ENCODE peak calls at places on chromosomes 3 and 15, in nine cellular contexts. G is endodermal cell, N is AG09309, H is body of pancreas, P is A549, Y is astrocyte of the spinal cord, U is lower leg skin, Q is OCI-LY7, X is Peyer's patch. Z is an unnamed sample.

GRCh38 chr3:43015572-43016512 is 36.7 kb downstream of the GASK1A start:
- DNase-seq in U (peak), Q (no peak), H (no peak), P (no peak), G (peak), X (no peak), Y (no peak), N (no peak), Z (no peak)

GRCh38 chr3:132135628-132136333 is 101.0 kb upstream of the CPNE4 start:
- DNase-seq in U (no peak), X (no peak), Q (no peak), Y (peak), G (peak), N (peak), H (no peak), P (peak), Z (peak)

GRCh38 chr3:25567806-25568524 is 96.7 kb downstream of the TOP2B start:
- DNase-seq in H (no peak), G (no peak), Q (no peak), X (no peak), P (no peak), Y (no peak), U (no peak), N (no peak), Z (no peak)

GRCh38 chr15:40328711-40329240 is 5.3 kb downstream of the INAFM2 start:
- DNase-seq in P (no peak), G (no peak), H (no peak), U (no peak), Q (no peak), Y (no peak), N (no peak), X (no peak), Z (no peak)

GRCh38 chr15:68733666-68734065 is 87.0 kb downstream of the ANP32A start:
- DNase-seq in Q (no peak), X (no peak), H (no peak), U (no peak), G (no peak), N (no peak), Y (no peak), P (no peak), Z (no peak)

GRCh38 chr15:100759116-100759515 is 120.5 kb upstream of the ALDH1A3 start:
- DNase-seq in H (no peak), U (peak), P (peak), G (no peak), Y (peak), X (no peak), N (peak), Q (no peak), Z (no peak)

GRCh38 chr15:31409196-31409595 is 82.6 kb downstream of the KLF13 start:
- DNase-seq in U (no peak), Y (no peak), G (no peak), X (no peak), H (no peak), Q (no peak), P (no peak), N (no peak), Z (no peak)

GRCh38 chr15:70361106-70361505 is 263.4 kb upstream of the TLE3 start:
- DNase-seq in H (no peak), N (no peak), X (no peak), U (peak), P (no peak), G (peak), Y (no peak), Q (no peak), Z (no peak)

GRCh38 chr3:46360904-46361303 is 7.0 kb downstream of the CCR2 start:
- DNase-seq in H (no peak), P (no peak), N (no peak), Y (no peak), X (no peak), U (no peak), Q (no peak), G (peak), Z (no peak)

GRCh38 chr3:48599509-48600285 is 4.6 kb upstream of the COL7A1 start:
- DNase-seq in N (no peak), U (peak), G (no peak), H (no peak), X (no peak), Q (no peak), P (no peak), Y (no peak), Z (no peak)

GRCh38 chr15:73940061-73940981 is 14.1 kb downstream of the LOXL1 start:
- DNase-seq in G (no peak), Y (no peak), H (no peak), U (no peak), N (no peak), Q (no peak), X (no peak), P (no peak), Z (no peak)

GRCh38 chr3:51819709-51820406 is 40.8 kb upstream of the IQCF6 start:
- DNase-seq in H (no peak), P (peak), Y (no peak), X (no peak), N (no peak), U (no peak), G (peak), Q (peak), Z (no peak)

GRCh38 chr3:132256984-132257383 is 60.2 kb upstream of the ACP3 start:
- DNase-seq in G (peak), H (peak), X (no peak), U (no peak), P (peak), N (no peak), Y (peak), Q (peak), Z (no peak)

GRCh38 chr3:14391033-14391432 is 11.4 kb upstream of the SLC6A6 start:
- DNase-seq in U (no peak), N (peak), P (peak), X (no peak), G (no peak), Q (no peak), Y (peak), H (peak), Z (no peak)

GRCh38 chr15:60002528-60003218 is 1.4 kb upstream of the FOXB1 start:
- DNase-seq in G (peak), Y (no peak), Q (no peak), N (no peak), X (no peak), H (no peak), U (no peak), P (no peak), Z (no peak)

GRCh38 chr3:195909294-195909644 is 918 bp upstream of the TNK2 start:
- DNase-seq in G (no peak), Y (no peak), U (no peak), X (no peak), N (no peak), H (no peak), P (no peak), Q (no peak), Z (no peak)

GRCh38 chr15:55555089-55555488 is 33.1 kb downstream of the PYGO1 start:
- DNase-seq in G (no peak), H (no peak), N (no peak), Q (no peak), X (no peak), U (no peak), P (peak), Y (peak), Z (no peak)

GRCh38 chr3:53170325-53171108 is 9.5 kb downstream of the PRKCD start:
- DNase-seq in P (no peak), G (no peak), N (no peak), Q (peak), H (peak), Y (no peak), X (peak), U (no peak), Z (no peak)

GRCh38 chr3:53218136-53218535 is 37.7 kb downstream of the TKT start:
- DNase-seq in N (no peak), H (peak), U (no peak), X (no peak), P (no peak), Q (peak), G (no peak), Y (no peak), Z (no peak)

GRCh38 chr3:120177151-120177550 is 82.9 kb upstream of the GSK3B start:
- DNase-seq in X (no peak), G (peak), P (peak), U (no peak), Q (no peak), N (no peak), Y (peak), H (peak), Z (peak)

GRCh38 chr3:179604336-179605078 is at the start of the genes MRPL47 and NDUFB5:
- DNase-seq in U (peak), Q (peak), P (peak), G (peak), Y (peak), H (peak), N (peak), X (peak), Z (peak)

GRCh38 chr3:48068886-48069285 is 52.7 kb upstream of the MAP4 start:
- DNase-seq in H (no peak), N (no peak), P (no peak), U (no peak), X (no peak), G (no peak), Y (peak), Q (no peak), Z (no peak)

GRCh38 chr3:141050913-141051632 is at the start of gene SPSB4:
- DNase-seq in G (peak), U (no peak), N (no peak), P (peak), Y (peak), Q (no peak), H (peak), X (no peak), Z (no peak)

GRCh38 chr3:141052570-141053069 is 1.5 kb downstream of the SPSB4 start:
- DNase-seq in Y (no peak), H (peak), X (no peak), N (no peak), Q (no peak), U (no peak), G (peak), P (no peak), Z (no peak)

GRCh38 chr3:141049681-141050080 is 1.5 kb upstream of the SPSB4 start:
- DNase-seq in P (peak), Y (no peak), Q (no peak), U (no peak), X (no peak), N (no peak), G (peak), H (no peak), Z (no peak)

GRCh38 chr3:141050576-141050912 is 603 bp upstream of the SPSB4 start:
- DNase-seq in U (no peak), X (no peak), H (no peak), G (peak), Q (no peak), N (no peak), P (peak), Y (no peak), Z (no peak)

GRCh38 chr3:141051641-141052569 is 758 bp downstream of the SPSB4 start:
- DNase-seq in H (peak), Y (peak), U (no peak), X (no peak), Q (no peak), P (peak), N (no peak), G (peak), Z (no peak)
- H3K4me3 ChIP-seq in H (peak), Y (peak), U (peak), X (peak), Q (no peak), P (peak), N (no peak), G (peak), Z (no peak)

DNA sequence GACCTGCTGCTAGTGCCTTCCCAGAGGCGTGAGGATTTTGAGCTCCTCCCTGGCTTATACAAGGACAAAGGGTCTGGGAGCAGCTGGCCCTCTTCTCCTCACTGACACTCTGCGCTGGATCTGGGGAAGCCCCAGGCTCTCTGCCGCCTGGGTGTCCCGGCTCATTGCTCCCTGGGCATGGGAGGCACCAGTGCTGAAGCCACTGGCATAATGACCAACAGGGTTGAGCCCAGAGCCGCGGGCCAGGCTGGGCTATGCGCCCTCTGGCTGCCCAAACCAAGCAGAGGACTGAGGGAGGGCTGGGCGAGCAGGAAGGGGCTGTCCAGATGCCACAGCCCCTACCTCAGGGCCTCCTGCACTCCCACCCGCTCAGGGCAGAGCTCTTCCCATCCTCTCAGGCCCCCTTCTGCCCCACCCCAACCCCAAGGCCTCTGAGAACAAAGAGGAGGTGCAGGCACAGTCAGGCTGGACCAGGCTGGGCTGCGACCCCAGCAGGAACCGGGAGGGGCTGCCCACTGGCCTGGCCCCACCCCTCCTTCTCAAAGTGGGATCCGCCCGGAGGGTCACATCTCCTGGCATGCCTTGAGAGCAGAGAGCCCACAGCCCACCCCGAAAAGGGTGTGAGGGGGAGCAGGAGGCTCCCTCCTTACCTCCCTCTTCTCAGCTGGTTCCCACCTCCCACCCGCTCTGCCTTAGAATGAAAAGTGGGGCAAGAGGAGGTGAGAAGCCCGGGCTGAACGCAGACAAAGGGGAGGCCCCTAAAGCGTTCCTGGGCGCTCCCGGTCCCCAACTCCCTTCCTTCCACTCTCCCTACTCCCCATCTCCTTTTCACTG is 1.5 kb downstream of the LINGO1 start:
- DNase-seq in Q (no peak), G (peak), H (peak), X (no peak), N (no peak), P (peak), Y (no peak), U (no peak), Z (no peak)
- TF ChIP-seq CTCF in Q (no peak), G (peak), H (peak), X (no peak), N (no peak), P (peak), Y (peak), U (no peak), Z (peak)

DNA sequence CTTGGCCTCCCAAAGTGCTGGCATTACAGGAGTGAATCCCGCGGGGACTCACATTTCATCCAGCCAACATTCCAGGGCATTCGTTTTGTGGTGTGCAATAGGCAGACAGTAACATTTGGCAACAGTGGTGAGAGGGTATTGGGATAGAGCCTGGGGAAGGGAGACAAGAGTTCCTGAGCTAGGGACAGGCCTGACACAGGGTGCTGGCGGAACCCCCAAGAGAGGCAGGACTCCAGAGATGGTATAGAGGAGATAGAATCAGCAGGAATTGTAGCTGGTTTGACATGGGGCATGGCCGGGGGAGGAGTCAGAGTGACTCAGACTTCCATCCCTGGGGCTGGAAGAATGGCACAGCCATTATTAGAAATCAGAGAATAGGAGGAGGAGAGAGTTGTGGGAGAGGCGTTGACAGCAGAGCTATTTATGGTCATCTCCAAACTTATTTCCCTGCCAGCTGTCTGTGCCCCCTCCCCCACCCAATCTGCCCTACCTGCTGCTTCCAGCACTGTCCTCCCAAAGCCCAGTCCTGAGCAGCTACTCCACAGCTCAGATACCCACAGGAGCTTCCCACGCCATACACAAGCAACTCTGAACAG is 4.4 kb upstream of the IDH2 start:
- DNase-seq in Y (peak), Q (no peak), H (no peak), N (no peak), G (no peak), U (peak), X (no peak), P (peak), Z (no peak)
- H3K4me3 ChIP-seq in Y (no peak), Q (no peak), H (no peak), N (no peak), G (no peak), U (no peak), X (no peak), P (no peak), Z (no peak)

DNA sequence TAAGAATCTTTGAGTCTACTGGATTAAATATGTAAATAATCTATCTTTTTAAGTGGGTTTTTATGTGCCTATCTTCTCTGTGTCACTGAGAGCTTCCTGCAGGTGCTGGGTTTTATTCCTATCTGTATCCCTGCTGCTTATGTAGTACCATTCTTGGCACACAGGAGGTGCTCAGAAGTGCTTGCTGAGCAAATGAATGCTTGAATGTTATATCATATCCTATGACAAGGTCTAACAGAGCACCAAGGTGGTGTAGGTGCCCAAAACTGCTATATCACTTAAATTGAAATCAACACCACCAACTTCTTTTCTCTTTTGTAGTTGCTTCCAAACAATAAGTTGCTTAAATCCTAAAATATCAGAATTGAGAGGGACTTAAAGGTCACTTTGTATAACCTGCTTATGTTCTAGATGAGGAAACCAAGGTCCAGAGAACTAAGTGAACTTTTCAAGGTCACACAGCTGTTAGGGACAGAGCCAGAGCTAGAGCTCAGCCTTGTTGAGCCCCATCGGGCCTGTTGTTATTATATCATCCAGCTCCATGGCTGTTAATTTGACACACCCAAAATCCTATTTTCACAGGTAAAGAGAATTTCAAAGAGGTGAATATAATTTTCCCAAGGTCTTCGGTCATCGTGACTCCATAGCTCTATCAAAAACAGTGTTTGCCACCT is 46.0 kb downstream of the CCNL1 start:
- DNase-seq in N (no peak), U (no peak), P (no peak), X (no peak), Y (no peak), G (peak), Q (peak), H (no peak), Z (no peak)
- TF ChIP-seq CTCF in N (no peak), U (no peak), P (no peak), X (no peak), Y (no peak), G (peak), Q (peak), H (no peak), Z (peak)

DNA sequence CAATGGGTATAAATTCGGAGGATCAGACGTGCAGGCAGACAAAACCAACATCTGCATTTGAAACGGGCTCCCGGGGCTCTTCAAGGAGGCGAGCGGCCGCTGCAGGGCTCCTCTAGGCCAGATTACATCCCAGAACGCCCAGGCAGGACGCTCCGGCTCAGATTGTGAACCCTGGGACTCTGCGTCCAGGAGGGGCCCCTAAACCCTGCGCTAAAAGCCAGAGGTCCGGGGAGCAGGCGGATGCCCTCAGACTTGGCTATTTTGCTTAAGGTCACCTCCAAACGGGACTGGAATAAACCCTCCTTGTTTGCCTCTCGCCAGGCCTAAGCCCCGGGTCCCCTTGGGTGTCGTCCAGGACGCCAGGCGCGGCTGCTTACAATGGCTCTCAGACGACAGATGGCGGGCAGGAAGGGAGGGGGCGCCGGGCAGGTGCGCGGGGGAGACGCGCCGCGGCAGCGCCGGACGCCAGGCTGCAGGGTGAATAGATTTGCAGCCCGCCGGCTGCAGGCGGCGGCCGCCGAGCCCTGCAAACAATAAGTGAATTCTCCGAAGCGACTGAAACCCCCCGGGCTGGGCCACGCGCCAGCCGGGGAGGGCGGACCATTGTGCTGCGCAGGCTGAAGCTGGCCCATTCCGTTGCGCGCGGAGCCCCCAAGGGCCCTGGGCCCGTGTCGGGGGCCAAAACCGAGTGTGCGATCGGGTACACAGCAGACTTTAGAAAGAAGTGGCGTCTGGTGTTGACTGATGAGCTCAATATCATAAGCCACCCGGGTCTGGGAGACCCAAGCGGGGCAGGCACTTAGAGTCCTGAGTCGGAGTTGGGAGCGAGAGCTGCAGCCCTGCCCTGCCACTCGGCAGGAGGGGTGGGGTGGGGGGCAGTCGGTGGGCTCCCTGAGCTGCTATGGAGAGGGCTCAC is 32.3 kb upstream of the AMOTL2 start:
- DNase-seq in Y (peak), P (no peak), G (peak), Q (no peak), N (no peak), X (peak), U (no peak), H (peak), Z (no peak)
- H3K4me3 ChIP-seq in Y (peak), P (no peak), G (peak), Q (no peak), N (peak), X (peak), U (no peak), H (no peak), Z (peak)

GRCh38 chr3:186640929-186641328 is 730 bp downstream of the FETUB start:
- DNase-seq in P (no peak), N (no peak), X (no peak), Q (no peak), G (no peak), H (no peak), Y (no peak), U (no peak), Z (no peak)

GRCh38 chr3:186638259-186638658 is 1.9 kb upstream of the FETUB start:
- DNase-seq in Q (no peak), N (no peak), Y (no peak), G (no peak), H (no peak), X (no peak), P (no peak), U (no peak), Z (no peak)

GRCh38 chr3:186642014-186642413 is 1.8 kb downstream of the FETUB start:
- DNase-seq in Q (no peak), N (no peak), P (no peak), H (no peak), Y (no peak), U (no peak), X (no peak), G (no peak), Z (no peak)

GRCh38 chr3:186639778-186640472 is at the start of gene FETUB:
- DNase-seq in P (no peak), U (no peak), H (no peak), G (no peak), Y (no peak), X (no peak), Q (no peak), N (no peak), Z (no peak)

DNA sequence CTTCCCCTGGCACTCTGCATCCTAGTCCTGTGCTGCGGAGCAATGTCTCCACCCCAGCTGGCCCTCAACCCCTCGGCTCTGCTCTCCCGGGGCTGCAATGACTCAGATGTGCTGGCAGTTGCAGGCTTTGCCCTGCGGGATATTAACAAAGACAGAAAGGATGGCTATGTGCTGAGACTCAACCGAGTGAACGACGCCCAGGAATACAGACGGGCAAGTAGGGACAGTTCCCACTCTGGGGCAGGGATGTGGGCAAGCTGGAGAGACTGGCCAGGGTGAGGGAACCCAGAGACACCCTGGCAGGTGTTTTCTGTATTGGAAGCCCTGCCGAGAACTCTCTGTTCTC is 247 bp downstream of the FETUB start:
- DNase-seq in G (peak), N (no peak), H (no peak), Q (no peak), U (no peak), P (peak), Y (peak), X (no peak), Z (no peak)
- TF ChIP-seq CTCF in G (no peak), N (no peak), H (no peak), Q (no peak), U (no peak), P (no peak), Y (no peak), X (no peak), Z (no peak)